ENCODE peak calls at places on chromosomes 16 and 17, in seven cellular contexts. S, J, M, I, Z, N and F are unnamed samples.
A peak's percentile ranks its signal among the peaks of the same experiment; 100 is the strongest.

GRCh38 chr16:69217433-69217832 is 30.5 kb downstream of the SNTB2 start:
- DNase-seq in S (no peak), J (no peak), M (no peak), I (no peak), Z (no peak), N (no peak), F (no peak)

GRCh38 chr17:38460716-38461650 is 32.7 kb downstream of the ARHGAP23 start:
- DNase-seq in S (no peak), J (no peak), M (no peak), I (no peak), Z (no peak), N (no peak), F (peak; percentile 13)

GRCh38 chr17:68054296-68054900 is 18.9 kb downstream of the KPNA2 start:
- DNase-seq in S (no peak), J (no peak), M (no peak), I (no peak), Z (no peak), N (no peak), F (no peak)

GRCh38 chr16:72896719-72897118 is 151.2 kb downstream of the ZFHX3 start:
- DNase-seq in S (no peak), J (no peak), M (no peak), I (no peak), Z (no peak), N (no peak), F (no peak)

GRCh38 chr17:70190959-70191805 is 21.9 kb downstream of the KCNJ2 start:
- DNase-seq in S (peak; percentile 42), J (no peak), M (peak; percentile 53), I (no peak), Z (no peak), N (no peak), F (no peak)

GRCh38 chr17:6381052-6381451 is 53.9 kb downstream of the AIPL1 start:
- DNase-seq in S (no peak), J (no peak), M (no peak), I (no peak), Z (no peak), N (no peak), F (no peak)

GRCh38 chr16:69501956-69502457 is 63.8 kb upstream of the NFAT5 start:
- DNase-seq in S (no peak), J (no peak), M (no peak), I (no peak), Z (no peak), N (no peak), F (peak; percentile 42)

GRCh38 chr17:13931752-13932477 is 137.4 kb upstream of the COX10 start:
- DNase-seq in S (no peak), J (peak; percentile 85), M (peak; percentile 25), I (no peak), Z (no peak), N (peak; percentile 58), F (no peak)

GRCh38 chr16:28282045-28282444 is 10.3 kb upstream of the SBK1 start:
- DNase-seq in S (no peak), J (no peak), M (no peak), I (no peak), Z (no peak), N (no peak), F (no peak)

GRCh38 chr16:28283798-28284577 is 8.3 kb upstream of the SBK1 start:
- DNase-seq in S (no peak), J (no peak), M (no peak), I (peak; percentile 52), Z (peak; percentile 50), N (no peak), F (no peak)

GRCh38 chr16:28283173-28283572 is 9.2 kb upstream of the SBK1 start:
- DNase-seq in S (no peak), J (no peak), M (no peak), I (no peak), Z (no peak), N (no peak), F (no peak)

GRCh38 chr16:28279006-28279405 is 13.3 kb upstream of the SBK1 start:
- DNase-seq in S (no peak), J (no peak), M (no peak), I (no peak), Z (no peak), N (no peak), F (no peak)

GRCh38 chr16:28280881-28281836 is 11.2 kb upstream of the SBK1 start:
- DNase-seq in S (no peak), J (no peak), M (no peak), I (peak; percentile 50), Z (no peak), N (no peak), F (no peak)
- TF ChIP-seq CTCF in S (no peak), J (no peak), M (no peak), I (peak; percentile 19), Z (no peak), N (no peak), F (no peak)

GRCh38 chr17:44966348-44967025 is 1.6 kb downstream of the C1QL1 start:
- DNase-seq in S (no peak), J (no peak), M (no peak), I (peak; percentile 61), Z (peak; percentile 58), N (no peak), F (no peak)

GRCh38 chr17:44960654-44961053 is 7.4 kb downstream of the C1QL1 start:
- DNase-seq in S (no peak), J (no peak), M (no peak), I (no peak), Z (no peak), N (no peak), F (no peak)

GRCh38 chr17:44959821-44960523 is 8.1 kb downstream of the C1QL1 start:
- DNase-seq in S (no peak), J (no peak), M (no peak), I (peak; percentile 67), Z (peak; percentile 25), N (no peak), F (no peak)

GRCh38 chr17:44965491-44966234 is 2.4 kb downstream of the C1QL1 start:
- DNase-seq in S (no peak), J (no peak), M (no peak), I (no peak), Z (no peak), N (no peak), F (no peak)

DNA sequence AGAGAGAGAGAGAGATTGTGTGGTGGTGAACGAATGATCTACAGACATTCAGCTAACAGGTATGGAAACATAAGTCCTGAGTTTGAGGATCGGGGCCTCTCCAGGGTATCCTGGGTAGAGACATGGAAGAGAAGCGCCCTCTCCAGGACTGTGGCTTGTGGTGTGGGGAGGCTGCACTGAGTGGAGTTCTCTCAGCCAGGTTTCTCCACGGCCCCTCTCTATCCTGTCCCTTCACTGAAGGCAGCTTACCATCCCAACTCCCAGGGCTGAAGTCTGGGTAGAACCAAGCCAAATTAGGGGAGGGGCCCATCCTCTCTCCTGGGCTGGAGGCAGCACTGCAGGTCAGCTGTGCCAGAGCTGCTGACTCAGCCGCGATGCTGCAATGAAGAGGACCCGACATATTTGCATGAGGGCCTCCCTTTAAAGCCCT is 6.2 kb downstream of the C1QL1 start:
- DNase-seq in S (no peak), J (no peak), M (no peak), I (peak; percentile 88), Z (no peak), N (no peak), F (no peak)
- TF ChIP-seq CTCF in S (no peak), J (no peak), M (no peak), I (peak; percentile 63), Z (peak; percentile 23), N (no peak), F (no peak)

DNA sequence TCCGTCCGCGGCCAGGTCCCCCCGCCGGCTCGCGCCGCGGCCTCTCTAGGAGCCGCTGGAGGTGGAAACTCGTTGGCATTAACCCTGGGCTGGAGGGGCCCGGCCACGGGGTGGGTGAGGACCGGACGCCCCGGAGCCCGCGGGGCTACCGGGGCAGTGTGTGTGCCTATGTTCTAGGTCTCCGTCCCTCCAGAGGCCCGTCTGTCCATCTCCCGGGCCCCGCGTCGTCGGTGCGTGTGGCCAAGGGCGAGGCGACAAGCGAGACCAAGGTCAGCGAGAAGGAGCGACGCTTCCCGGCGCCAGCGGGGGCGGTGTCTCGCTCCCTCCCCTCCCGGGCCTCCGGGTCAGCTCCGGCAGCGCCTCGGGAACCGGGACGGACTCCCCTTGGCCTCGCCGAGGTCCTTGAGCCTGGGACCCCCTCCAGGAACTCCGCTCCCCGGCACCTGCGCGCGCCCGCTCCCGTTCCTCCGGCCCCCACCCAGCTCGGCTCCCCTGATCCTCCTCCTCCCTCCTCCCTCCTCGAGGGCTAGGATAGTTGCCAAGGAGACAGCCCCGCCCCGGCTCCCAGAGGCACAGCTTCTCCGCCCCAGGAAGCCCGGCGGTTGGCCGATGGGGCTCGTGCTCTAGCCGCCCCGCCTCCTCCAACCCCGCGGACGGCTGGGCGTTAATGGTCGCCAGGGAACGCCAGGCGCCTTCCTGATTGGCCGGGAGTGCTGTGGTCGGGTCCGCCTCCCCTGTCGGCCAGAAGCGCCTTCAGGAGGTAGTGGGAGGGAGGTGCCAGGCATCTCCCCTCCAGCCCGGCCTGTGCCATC is 663 bp upstream of the ZNF768 start:
- DNase-seq in S (peak; percentile 98), J (peak; percentile 100), M (peak; percentile 99), I (peak; percentile 99), Z (peak; percentile 97), N (peak; percentile 99), F (peak; percentile 99)
- TF ChIP-seq CTCF in S (peak; percentile 45), J (peak; percentile 57), M (peak; percentile 41), I (peak; percentile 69), Z (peak; percentile 39), N (peak; percentile 8), F (peak; percentile 4)

DNA sequence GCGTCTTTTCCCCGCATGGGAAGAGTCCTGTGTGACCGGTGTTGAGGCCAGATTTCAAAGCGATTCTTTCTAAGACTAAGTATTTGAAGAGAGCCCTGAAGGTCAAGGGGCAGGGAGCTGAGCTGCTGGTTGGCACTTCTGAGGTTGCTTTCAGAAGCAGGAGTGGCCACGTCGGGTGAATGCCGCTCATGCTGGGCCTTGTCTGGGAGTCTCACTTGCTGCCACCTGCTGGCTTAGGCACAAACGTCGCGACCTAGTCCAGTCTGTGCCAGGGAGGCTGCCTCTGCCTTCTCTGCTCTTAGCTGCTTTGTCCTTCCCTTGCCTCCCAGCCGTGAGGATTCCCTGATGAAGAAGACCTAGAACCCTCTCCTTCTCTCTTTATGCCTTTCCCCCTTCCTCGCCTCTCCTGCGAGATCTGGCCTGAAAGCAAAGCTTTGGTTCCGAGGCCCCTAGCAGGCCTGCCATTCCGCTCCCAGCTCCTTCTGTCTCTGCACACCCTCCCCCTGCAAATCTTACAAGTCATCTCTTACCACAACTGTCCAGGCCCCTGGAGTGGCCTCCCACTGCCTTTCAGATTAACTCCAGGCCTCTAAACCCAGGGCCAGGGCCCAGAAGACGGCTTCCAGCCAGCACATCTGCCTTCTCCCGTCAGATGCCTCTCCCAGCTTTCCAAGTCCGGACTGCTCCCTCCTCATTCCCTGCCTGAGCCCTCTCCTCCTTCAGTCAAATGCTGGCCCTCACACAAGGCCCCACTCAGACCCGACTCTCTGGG is 11.4 kb downstream of the CTNS start:
- DNase-seq in S (no peak), J (no peak), M (peak; percentile 32), I (peak; percentile 93), Z (peak; percentile 71), N (peak; percentile 78), F (peak; percentile 67)
- TF ChIP-seq CTCF in S (no peak), J (no peak), M (peak; percentile 47), I (peak; percentile 76), Z (peak; percentile 61), N (peak; percentile 14), F (peak; percentile 63)

GRCh38 chr17:32486091-32486700 is 597 bp upstream of the CDK5R1 start:
- DNase-seq in S (peak; percentile 46), J (peak; percentile 94), M (peak; percentile 62), I (peak; percentile 93), Z (peak; percentile 96), N (peak; percentile 72), F (peak; percentile 94)
- TF ChIP-seq CTCF in S (no peak), J (no peak), M (no peak), I (no peak), Z (no peak), N (no peak), F (no peak)